ENCODE peak calls at places on chromosomes 11 and 22, in eight cellular contexts. I is fibroblast of gingiva; P is NCI-H748 treated with DMSO at 0.1 percent for 48 hours; A is non-pigmented ciliary epithelial cell; F is T-helper 1 cell; U is NCI-H774; D is AG10803; W is activated CD4-positive, CD25-positive, alpha-beta regulatory T cell treated with anti-CD3 and anti-CD28 coated beads, Interleukin-2, amount 50 U/mL, for 72 hours. S is an unnamed sample.

GRCh38 chr11:111846063-111846462 is 25.3 kb downstream of the ALG9 start:
- DNase-seq in I (peak), P (no peak), A (peak), F (no peak), U (no peak), D (peak), W (no peak), S (no peak)

GRCh38 chr22:26404851-26405357 is 24.2 kb upstream of the ASPHD2 start:
- DNase-seq in I (no peak), P (no peak), A (no peak), F (no peak), U (no peak), D (no peak), W (no peak), S (no peak)

GRCh38 chr22:17982572-17983141 is 41.7 kb downstream of the MICAL3 start:
- DNase-seq in I (no peak), P (no peak), A (no peak), F (no peak), U (no peak), D (no peak), W (no peak), S (no peak)

GRCh38 chr11:1151366-1152315 is 6.1 kb upstream of the MUC5AC start:
- DNase-seq in I (no peak), P (no peak), A (no peak), F (no peak), U (no peak), D (no peak), W (peak), S (no peak)

GRCh38 chr11:69312418-69313399 is 18.8 kb downstream of the MYEOV start:
- DNase-seq in I (no peak), P (no peak), A (no peak), F (no peak), U (no peak), D (no peak), W (peak), S (no peak)

GRCh38 chr11:65492637-65493366 is 6.0 kb upstream of the MALAT1 start:
- DNase-seq in I (peak), P (no peak), A (no peak), F (no peak), U (no peak), D (peak), W (peak), S (no peak)

GRCh38 chr11:129289350-129290040 is 86.2 kb upstream of the BARX2 start:
- DNase-seq in I (no peak), P (no peak), A (no peak), F (no peak), U (no peak), D (no peak), W (no peak), S (no peak)

GRCh38 chr11:6548641-6549040 is 51.6 kb downstream of the DNHD1 start:
- DNase-seq in I (no peak), P (no peak), A (no peak), F (no peak), U (no peak), D (no peak), W (no peak), S (no peak)

GRCh38 chr22:42754658-42755057 is 34.0 kb upstream of the A4GALT start:
- DNase-seq in I (peak), P (no peak), A (no peak), F (no peak), U (no peak), D (peak), W (no peak), S (no peak)

GRCh38 chr11:104043137-104043536 is 6.7 kb downstream of the DDI1 start:
- DNase-seq in I (no peak), P (no peak), A (peak), F (no peak), U (no peak), D (no peak), W (no peak), S (no peak)

GRCh38 chr11:4848908-4849307 is at the start of gene OR51S1:
- DNase-seq in I (no peak), P (no peak), A (no peak), F (no peak), U (no peak), D (no peak), W (no peak), S (no peak)

GRCh38 chr11:122756417-122756816 is 81.9 kb upstream of the CRTAM start:
- DNase-seq in I (no peak), P (no peak), A (no peak), F (no peak), U (no peak), D (no peak), W (no peak), S (no peak)